ENCODE peak calls at places on chromosomes 13 and 19, in six cellular contexts. R, L, I, V, P and H are unnamed samples.

GRCh38 chr19:6457958-6458694 is 1.5 kb downstream of the SLC25A23 start:
- DNase-seq in R (no peak), L (no peak), I (no peak), V (no peak), P (no peak), H (no peak)

GRCh38 chr13:109212630-109213029 is 573.8 kb downstream of the IRS2 start:
- DNase-seq in R (no peak), L (no peak), I (no peak), V (no peak), P (no peak), H (no peak)

GRCh38 chr19:46124638-46125115 is at the start of gene IGFL3:
- DNase-seq in R (peak), L (no peak), I (no peak), V (no peak), P (no peak), H (no peak)

GRCh38 chr19:19485161-19485997 is 30.0 kb downstream of the TSSK6 start:
- DNase-seq in R (peak), L (peak), I (no peak), V (no peak), P (no peak), H (no peak)

GRCh38 chr19:17889609-17890214 is 18.0 kb downstream of the SLC5A5 start:
- DNase-seq in R (peak), L (no peak), I (no peak), V (peak), P (peak), H (no peak)

GRCh38 chr19:1872807-1873523 is 9.6 kb upstream of the KLF16 start:
- DNase-seq in R (no peak), L (no peak), I (no peak), V (no peak), P (no peak), H (no peak)

GRCh38 chr13:43157796-43158195 is 134.4 kb downstream of the DNAJC15 start:
- DNase-seq in R (peak), L (no peak), I (no peak), V (no peak), P (no peak), H (no peak)

GRCh38 chr13:43981091-43981490 is 101.4 kb downstream of the LACC1 start:
- DNase-seq in R (no peak), L (no peak), I (no peak), V (peak), P (no peak), H (no peak)

GRCh38 chr13:110319774-110320509 is 12.9 kb downstream of the COL4A2 start:
- DNase-seq in R (peak), L (no peak), I (no peak), V (no peak), P (no peak), H (peak)

GRCh38 chr19:17648097-17648660 is 40.0 kb downstream of the UNC13A start:
- DNase-seq in R (no peak), L (peak), I (no peak), V (peak), P (peak), H (no peak)

GRCh38 chr13:52785721-52786120 is 46.1 kb upstream of the CNMD start:
- DNase-seq in R (no peak), L (no peak), I (no peak), V (no peak), P (no peak), H (no peak)

GRCh38 chr19:42201489-42202289 is 15.8 kb downstream of the DEDD2 start:
- DNase-seq in R (no peak), L (no peak), I (no peak), V (no peak), P (no peak), H (no peak)

GRCh38 chr13:20814224-20814910 is 40.6 kb upstream of the EEF1AKMT1 start:
- DNase-seq in R (peak), L (peak), I (no peak), V (no peak), P (peak), H (no peak)

GRCh38 chr19:51111606-51112005 is 3.4 kb upstream of the CTU1 start:
- DNase-seq in R (no peak), L (no peak), I (no peak), V (peak), P (no peak), H (no peak)

GRCh38 chr19:49165111-49165750 is 7.6 kb downstream of the TRPM4 start:
- DNase-seq in R (no peak), L (peak), I (peak), V (peak), P (no peak), H (no peak)

GRCh38 chr13:109182777-109183465 is 553.5 kb downstream of the MYO16 start:
- DNase-seq in R (peak), L (no peak), I (no peak), V (peak), P (no peak), H (no peak)

GRCh38 chr19:10291554-10292205 is 1.9 kb downstream of the ICAM5 start:
- DNase-seq in R (no peak), L (no peak), I (no peak), V (no peak), P (no peak), H (no peak)

GRCh38 chr13:38866649-38867048 is 124.0 kb downstream of the STOML3 start:
- DNase-seq in R (no peak), L (no peak), I (no peak), V (no peak), P (no peak), H (no peak)

GRCh38 chr19:1884291-1884718 is 991 bp downstream of the ABHD17A start:
- DNase-seq in R (no peak), L (no peak), I (no peak), V (no peak), P (no peak), H (no peak)

GRCh38 chr13:109576331-109576813 is 210.0 kb downstream of the IRS2 start:
- DNase-seq in R (no peak), L (no peak), I (no peak), V (no peak), P (no peak), H (no peak)

GRCh38 chr19:7287716-7288115 is 6.5 kb downstream of the INSR start:
- DNase-seq in R (no peak), L (no peak), I (no peak), V (no peak), P (no peak), H (no peak)

GRCh38 chr19:43725468-43725867 is 9.6 kb downstream of the IRGC start:
- DNase-seq in R (no peak), L (no peak), I (no peak), V (no peak), P (no peak), H (no peak)

GRCh38 chr19:14559916-14560775 is 11.7 kb downstream of the NDUFB7 start:
- DNase-seq in R (no peak), L (peak), I (no peak), V (no peak), P (no peak), H (no peak)

GRCh38 chr13:40464991-40465390 is 201.4 kb downstream of the FOXO1 start:
- DNase-seq in R (no peak), L (no peak), I (no peak), V (no peak), P (no peak), H (no peak)

GRCh38 chr13:36820222-36820621 is 1.2 kb downstream of the RFXAP start:
- DNase-seq in R (no peak), L (no peak), I (no peak), V (no peak), P (no peak), H (no peak)

GRCh38 chr19:53906211-53907192 is 2.6 kb upstream of the CACNG7 start:
- DNase-seq in R (no peak), L (peak), I (peak), V (peak), P (peak), H (no peak)

GRCh38 chr13:48221301-48222190 is 11.5 kb upstream of the ITM2B start:
- DNase-seq in R (no peak), L (no peak), I (no peak), V (no peak), P (peak), H (peak)

GRCh38 chr19:13693933-13694332 is 70.4 kb upstream of the MRI1 start:
- DNase-seq in R (no peak), L (no peak), I (no peak), V (peak), P (no peak), H (no peak)

GRCh38 chr13:82961757-82962156 is 920.5 kb downstream of the SLITRK1 start:
- DNase-seq in R (no peak), L (no peak), I (no peak), V (no peak), P (no peak), H (no peak)

GRCh38 chr13:30898721-30899188 is 7.3 kb upstream of the MEDAG start:
- DNase-seq in R (peak), L (no peak), I (no peak), V (no peak), P (no peak), H (no peak)

GRCh38 chr13:114067886-114068722 is 64.3 kb downstream of the RASA3 start:
- DNase-seq in R (no peak), L (peak), I (no peak), V (no peak), P (no peak), H (no peak)
- H3K4me3 ChIP-seq in R (peak), L (no peak), I (no peak), V (no peak), P (no peak), H (no peak)

DNA sequence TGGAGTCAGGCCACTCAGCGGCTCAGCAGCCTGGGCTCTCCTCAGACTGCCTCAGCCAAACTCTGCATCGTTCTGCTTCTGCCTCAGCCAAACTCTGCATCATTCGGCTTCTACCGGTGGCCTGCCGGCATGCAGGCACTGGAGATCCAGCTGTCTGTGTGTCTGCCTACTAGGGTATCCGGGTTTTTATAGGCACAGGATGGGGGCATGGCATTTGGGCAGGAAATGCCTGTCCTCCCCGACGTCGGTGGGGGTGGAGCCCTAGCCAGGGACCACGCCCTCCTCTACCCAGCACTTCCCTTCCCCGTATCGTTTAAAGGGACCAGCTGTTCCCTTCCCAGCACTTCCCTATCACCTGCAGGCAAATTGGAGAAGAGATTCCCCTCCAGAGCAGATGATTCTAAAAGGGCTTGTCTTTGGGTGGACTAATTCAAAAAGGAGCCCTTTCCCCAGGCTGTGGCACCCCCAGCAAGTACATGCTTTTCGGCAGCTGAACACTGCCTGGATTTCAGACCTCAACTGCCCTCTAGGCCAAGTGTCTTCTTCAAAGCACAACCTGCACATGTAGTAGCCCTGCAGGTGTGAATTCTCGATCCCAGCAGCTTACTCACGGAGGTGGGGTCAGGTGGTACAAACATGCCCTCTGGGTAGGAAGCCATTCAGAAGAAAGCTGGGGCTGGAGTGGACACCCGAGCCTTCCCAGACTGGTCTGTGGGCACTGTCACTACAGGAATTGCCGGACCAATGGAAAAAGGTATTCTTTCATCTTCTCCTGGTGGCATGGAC is 25.5 kb upstream of the GPR12 start:
- DNase-seq in R (peak), L (peak), I (no peak), V (peak), P (no peak), H (peak)
- H3K4me3 ChIP-seq in R (no peak), L (no peak), I (no peak), V (peak), P (no peak), H (no peak)

DNA sequence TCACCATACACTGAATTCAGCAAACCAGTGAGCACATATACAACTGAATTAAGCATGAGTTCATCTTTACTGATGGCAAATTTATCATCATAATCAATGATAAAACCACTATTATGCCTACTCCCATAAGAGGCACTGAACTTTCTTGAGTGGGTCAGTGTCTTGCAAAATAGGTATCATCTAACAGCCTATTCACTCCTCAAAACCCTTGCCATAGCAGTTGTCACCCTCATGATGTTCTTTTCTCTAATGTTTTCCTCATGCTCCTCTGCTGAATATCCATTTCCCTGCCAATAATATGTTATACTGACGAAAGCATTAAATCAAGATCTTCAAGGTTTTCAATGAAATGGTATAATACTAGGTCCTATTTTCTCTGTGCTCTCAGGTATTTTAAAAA is 5.6 kb downstream of the ARGLU1 start:
- DNase-seq in R (no peak), L (no peak), I (no peak), V (no peak), P (no peak), H (no peak)
- H3K4me3 ChIP-seq in R (no peak), L (peak), I (no peak), V (no peak), P (no peak), H (no peak)

GRCh38 chr13:93736909-93737308 is 510.3 kb downstream of the GPC6 start:
- DNase-seq in R (no peak), L (no peak), I (no peak), V (no peak), P (no peak), H (no peak)
- H3K4me3 ChIP-seq in R (no peak), L (no peak), I (no peak), V (no peak), P (no peak), H (no peak)